ENCODE peak calls at places on chromosome 21, in ten cellular contexts. K, S, A, M, G, P, Q, N, C and E are unnamed samples.

GRCh38 chr21:26194326-26194725 is 23.8 kb upstream of the APP start:
- DNase-seq in C (no peak), K (no peak), A (no peak), G (no peak), Q (no peak), N (no peak), P (no peak), M (no peak), S (no peak), E (no peak)

GRCh38 chr21:43718872-43719747 is at the start of gene PDXK:
- DNase-seq in K (peak), A (peak), M (peak), S (peak), P (peak), G (peak), C (peak), N (peak), Q (no peak), E (peak)

GRCh38 chr21:44582980-44583799 is 2.8 kb upstream of the KRTAP10-5 start:
- DNase-seq in N (peak), C (no peak), Q (no peak), P (no peak), A (no peak), K (no peak), G (no peak), M (no peak), S (no peak), E (no peak)

GRCh38 chr21:43298546-43299440 is 128.1 kb downstream of the SIK1 start:
- DNase-seq in Q (no peak), G (no peak), A (no peak), S (no peak), M (no peak), N (no peak), K (no peak), P (no peak), C (no peak), E (no peak)

GRCh38 chr21:16070207-16070651 is 340.4 kb downstream of the USP25 start:
- DNase-seq in P (no peak), A (no peak), K (no peak), S (no peak), C (peak), M (no peak), G (no peak), Q (no peak), N (no peak), E (no peak)

GRCh38 chr21:38831526-38832467 is 26.1 kb downstream of the ETS2 start:
- DNase-seq in P (peak), A (peak), G (peak), M (no peak), K (no peak), N (no peak), S (peak), C (no peak), Q (peak), E (peak)

GRCh38 chr21:42062543-42063022 is 8.5 kb upstream of the UMODL1 start:
- DNase-seq in P (no peak), S (no peak), G (peak), N (no peak), C (no peak), A (peak), M (peak), Q (no peak), K (no peak), E (no peak)

GRCh38 chr21:34995979-34996303 is 53.2 kb downstream of the RUNX1 start:
- DNase-seq in C (no peak), P (no peak), G (no peak), N (no peak), Q (no peak), M (no peak), S (no peak), K (no peak), A (no peak), E (peak)

GRCh38 chr21:33802458-33802857 is 113.1 kb downstream of the ATP5PO start:
- DNase-seq in G (no peak), C (no peak), S (no peak), P (no peak), M (no peak), A (no peak), Q (no peak), K (no peak), N (no peak), E (no peak)

GRCh38 chr21:42263591-42264131 is 44.7 kb downstream of the ABCG1 start:
- DNase-seq in N (no peak), S (no peak), M (no peak), Q (no peak), K (no peak), G (no peak), A (no peak), P (peak), C (no peak), E (peak)

GRCh38 chr21:28111151-28111619 is 881.5 kb downstream of the LTN1 start:
- DNase-seq in S (no peak), M (no peak), C (no peak), P (no peak), Q (peak), K (no peak), A (no peak), G (no peak), N (no peak), E (no peak)

GRCh38 chr21:15660424-15660805 is 69.4 kb upstream of the USP25 start:
- DNase-seq in C (no peak), M (no peak), A (no peak), K (no peak), P (no peak), Q (no peak), S (no peak), G (no peak), N (no peak), E (no peak)

GRCh38 chr21:42734323-42734971 is 81.0 kb downstream of the PDE9A start:
- DNase-seq in S (no peak), P (no peak), N (no peak), A (no peak), G (no peak), C (no peak), M (no peak), K (no peak), Q (no peak), E (no peak)

GRCh38 chr21:16194851-16195251 is 465.1 kb downstream of the USP25 start:
- DNase-seq in M (no peak), Q (no peak), G (no peak), S (no peak), K (no peak), P (peak), N (no peak), C (no peak), A (no peak), E (no peak)